ENCODE peak calls at places on chromosome 3, in five cellular contexts. H, B, Y, W and A are unnamed samples. For H3K36me3 and H3K27me3, the result is how much of the 10 kb centered on the place peaks cover.

GRCh38 chr3:126657901-126658300 is 3.0 kb upstream of the TXNRD3 start:
- DNase-seq in Y (no peak), H (no peak), B (no peak), W (no peak), A (no peak)

GRCh38 chr3:45123030-45123429 is 23.1 kb downstream of the CDCP1 start:
- DNase-seq in B (no peak), H (no peak), Y (no peak), W (no peak), A (no peak)

GRCh38 chr3:4416961-4417360 is 50.1 kb downstream of the SUMF1 start:
- DNase-seq in H (no peak), B (no peak), Y (peak), W (no peak), A (no peak)

GRCh38 chr3:78906245-78906644 is 861.6 kb downstream of the ROBO1 start:
- DNase-seq in W (no peak), Y (no peak), B (no peak), H (no peak), A (no peak)

GRCh38 chr3:105686324-105686897 is 182.4 kb downstream of the CBLB start:
- DNase-seq in W (no peak), B (no peak), Y (no peak), H (peak), A (peak)

GRCh38 chr3:104460477-104461406 is 906.0 kb upstream of the ALCAM start:
- DNase-seq in B (peak), W (no peak), Y (no peak), H (no peak), A (no peak)

GRCh38 chr3:37243811-37244748 is 69.7 kb upstream of the LRRFIP2 start:
- DNase-seq in B (peak), H (no peak), Y (peak), W (peak), A (peak)

GRCh38 chr3:170712336-170712735 is 126.5 kb upstream of the SLC7A14 start:
- DNase-seq in Y (no peak), B (no peak), W (no peak), H (no peak), A (no peak)

GRCh38 chr3:46856576-46857471 is 6.4 kb downstream of the MYL3 start:
- DNase-seq in B (no peak), W (peak), Y (peak), H (no peak), A (no peak)

GRCh38 chr3:136787226-136787793 is 31.6 kb upstream of the SLC35G2 start:
- DNase-seq in H (peak), B (no peak), Y (no peak), W (no peak), A (no peak)

GRCh38 chr3:183766745-183767606 is 58.4 kb downstream of the MAP6D1 start:
- DNase-seq in H (peak), B (peak), Y (peak), W (no peak), A (peak)

GRCh38 chr3:36496734-36497133 is 116.4 kb downstream of the STAC start:
- DNase-seq in H (no peak), B (no peak), Y (no peak), W (no peak), A (no peak)

GRCh38 chr3:150302246-150302645 is 105.9 kb upstream of the TSC22D2 start:
- DNase-seq in W (no peak), H (no peak), B (no peak), Y (no peak), A (no peak)

GRCh38 chr3:150805380-150805779 is 42.4 kb upstream of the SIAH2 start:
- DNase-seq in H (no peak), B (no peak), W (no peak), Y (no peak), A (peak)

DNA sequence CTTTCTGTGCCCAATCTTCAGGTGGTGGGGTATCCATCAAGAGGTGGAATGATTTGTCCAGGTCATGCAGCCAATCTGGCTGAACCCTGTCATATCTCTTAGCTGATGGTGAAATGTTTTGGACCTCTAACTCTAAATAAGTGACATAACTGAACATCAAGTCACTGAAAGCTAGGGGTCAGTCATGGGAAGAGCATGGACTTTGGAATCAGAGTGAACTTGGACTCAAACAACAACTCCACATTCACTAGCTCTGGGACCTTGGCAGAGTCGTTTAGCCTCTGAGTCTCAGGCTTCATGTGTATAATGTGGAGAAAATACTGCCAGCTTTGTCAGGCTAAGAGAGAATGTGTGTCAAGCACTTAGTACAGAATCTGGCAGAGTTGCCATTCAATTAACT is 557.8 kb upstream of the CFAP20DC start:
- DNase-seq in B (no peak), H (no peak), W (no peak), Y (no peak), A (no peak)
- H3K36me3 ChIP-seq in B (under half), H (under half), W (under half), Y (under half), A (under half)

GRCh38 chr3:40869013-40869412 is 330.3 kb upstream of the CTNNB1 start:
- DNase-seq in B (no peak), H (no peak), W (no peak), Y (no peak), A (no peak)
- H3K27me3 ChIP-seq in B (under half), H (under half), W (under half), Y (under half), A (under half)

DNA sequence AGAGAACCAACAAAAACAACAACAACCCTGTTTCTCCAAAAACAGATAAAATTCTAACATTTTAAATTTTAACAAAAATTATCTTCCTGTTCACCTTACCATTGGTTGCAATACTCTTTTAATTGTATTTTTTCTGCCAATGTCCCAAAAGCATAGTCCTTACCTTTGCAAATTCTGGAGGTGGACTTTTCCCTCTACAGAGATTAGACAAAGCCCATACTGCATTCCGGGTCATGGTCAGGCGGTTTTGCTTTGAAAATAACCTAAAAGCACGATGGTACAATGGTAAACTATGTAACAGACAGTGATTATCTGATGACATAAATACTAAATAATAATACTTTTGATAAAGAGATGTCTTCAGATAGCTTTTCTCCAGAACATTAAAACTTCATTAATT is 35.5 kb upstream of the WDR5B start:
- DNase-seq in H (no peak), W (no peak), Y (no peak), B (no peak), A (no peak)
- H3K4me3 ChIP-seq in H (no peak), W (no peak), Y (no peak), B (no peak), A (no peak)

GRCh38 chr3:51704511-51704950 is 2.3 kb upstream of the GRM2 start:
- DNase-seq in W (peak), H (no peak), B (no peak), Y (no peak), A (no peak)
- H3K36me3 ChIP-seq in W (under half), H (half or more), B (under half), Y (under half), A (under half)

GRCh38 chr3:53617893-53618523 is 123.6 kb downstream of the CACNA1D start:
- DNase-seq in B (no peak), H (no peak), W (no peak), Y (no peak), A (no peak)
- H3K27me3 ChIP-seq in B (under half), H (under half), W (under half), Y (under half), A (under half)

GRCh38 chr3:99678926-99679325 is 40.5 kb downstream of the COL8A1 start:
- DNase-seq in B (no peak), Y (no peak), H (no peak), W (no peak), A (no peak)
- H3K4me3 ChIP-seq in B (no peak), Y (no peak), H (no peak), W (no peak), A (no peak)

DNA sequence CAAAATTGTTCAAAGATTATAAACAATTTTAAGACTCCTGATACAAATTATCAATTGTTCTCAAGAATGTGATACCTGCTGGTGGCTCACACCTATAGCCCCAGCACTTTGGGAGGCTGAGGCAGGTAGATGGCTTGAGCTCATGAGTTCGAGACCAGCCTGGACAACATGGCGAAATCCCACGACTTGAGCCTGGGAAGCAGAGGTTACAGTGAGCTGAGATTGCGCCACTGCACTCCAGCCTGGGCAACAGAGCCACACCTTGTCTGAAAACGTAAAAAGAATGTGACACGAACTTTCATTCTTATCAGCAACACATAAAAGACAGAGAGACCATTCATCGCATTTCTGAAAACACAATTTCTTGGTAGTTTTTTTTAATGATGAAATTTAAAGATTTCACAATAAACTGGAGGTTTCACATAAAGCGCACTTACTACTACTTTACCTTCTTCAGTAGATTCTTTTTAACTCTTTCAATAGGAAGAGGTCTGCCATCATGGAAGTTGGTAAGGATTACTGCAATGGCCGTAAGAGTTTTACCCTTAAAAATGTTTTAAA is 18.5 kb downstream of the HLTF start:
- DNase-seq in Y (no peak), B (no peak), H (no peak), W (no peak), A (no peak)
- H3K36me3 ChIP-seq in Y (half or more), B (under half), H (under half), W (under half), A (half or more)